ENCODE peak calls at places on chromosomes 16 and 17, in four cellular contexts. X, A, E and Z are unnamed samples.

GRCh38 chr16:55418586-55418985 is 60.4 kb upstream of the MMP2 start:
- DNase-seq in X (no peak), A (peak; percentile 12), E (peak; percentile 20), Z (peak; percentile 15)

GRCh38 chr17:17351901-17352781 is 49.0 kb downstream of the NT5M start:
- DNase-seq in X (peak; percentile 47), A (peak; percentile 55), E (no peak), Z (no peak)

GRCh38 chr17:48100591-48101011 is 677 bp downstream of the CBX1 start:
- DNase-seq in X (peak; percentile 79), A (peak; percentile 62), E (peak; percentile 55), Z (peak; percentile 77)

GRCh38 chr16:70691223-70692129 is 5.6 kb upstream of the MTSS2 start:
- DNase-seq in X (no peak), A (peak; percentile 88), E (no peak), Z (no peak)

GRCh38 chr16:16092925-16093624 is 130.2 kb downstream of the ABCC6 start:
- DNase-seq in X (no peak), A (peak; percentile 48), E (no peak), Z (peak; percentile 4)

GRCh38 chr17:7644768-7645167 is 6.0 kb upstream of the ATP1B2 start:
- DNase-seq in X (no peak), A (no peak), E (no peak), Z (no peak)

GRCh38 chr16:86029131-86029741 is 130.3 kb downstream of the IRF8 start:
- DNase-seq in X (no peak), A (peak; percentile 25), E (no peak), Z (no peak)

GRCh38 chr16:52690468-52690867 is 143.5 kb upstream of the TOX3 start:
- DNase-seq in X (no peak), A (no peak), E (no peak), Z (no peak)

GRCh38 chr16:1014771-1015495 is 33.4 kb downstream of the SOX8 start:
- DNase-seq in X (no peak), A (no peak), E (no peak), Z (no peak)

GRCh38 chr17:42682400-42683384 is at the start of gene CNTNAP1:
- DNase-seq in X (peak; percentile 47), A (peak; percentile 81), E (peak; percentile 48), Z (peak; percentile 63)

GRCh38 chr17:68085751-68086445 is 50.4 kb downstream of the KPNA2 start:
- DNase-seq in X (no peak), A (no peak), E (no peak), Z (no peak)

GRCh38 chr16:69761983-69762842 is at the start of gene WWP2:
- DNase-seq in X (peak; percentile 77), A (peak; percentile 60), E (peak; percentile 35), Z (peak; percentile 80)

GRCh38 chr17:46841561-46842379 is 9.6 kb upstream of the WNT9B start:
- DNase-seq in X (peak; percentile 46), A (peak; percentile 10), E (no peak), Z (no peak)

GRCh38 chr17:19867094-19867653 is 562 bp downstream of the ULK2 start:
- DNase-seq in X (peak; percentile 60), A (peak; percentile 62), E (peak; percentile 35), Z (peak; percentile 64)

GRCh38 chr16:80743772-80744171 is 60.6 kb downstream of the CDYL2 start:
- DNase-seq in X (peak; percentile 7), A (no peak), E (no peak), Z (no peak)

GRCh38 chr16:66581246-66581952 is 2.1 kb downstream of the CMTM2 start:
- DNase-seq in X (no peak), A (no peak), E (no peak), Z (peak; percentile 18)

GRCh38 chr16:85238233-85238647 is 126.0 kb upstream of the CIBAR2 start:
- DNase-seq in X (no peak), A (peak; percentile 91), E (no peak), Z (no peak)

GRCh38 chr16:78443780-78444422 is 344.4 kb downstream of the WWOX start:
- DNase-seq in X (no peak), A (no peak), E (peak; percentile 13), Z (no peak)

GRCh38 chr16:26668026-26668425 is 398.7 kb upstream of the C16orf82 start:
- DNase-seq in X (no peak), A (no peak), E (no peak), Z (no peak)

GRCh38 chr17:7021993-7022778 is 664 bp upstream of the BCL6B start:
- DNase-seq in X (peak; percentile 73), A (peak; percentile 70), E (no peak), Z (peak; percentile 75)

GRCh38 chr16:77833906-77834599 is 45.7 kb downstream of the VAT1L start:
- DNase-seq in X (no peak), A (peak; percentile 93), E (peak; percentile 83), Z (peak; percentile 72)

GRCh38 chr16:56428087-56428486 is 2.7 kb upstream of the AMFR start:
- DNase-seq in X (no peak), A (no peak), E (no peak), Z (no peak)

GRCh38 chr16:65375651-65376050 is 253.8 kb upstream of the CDH11 start:
- DNase-seq in X (peak; percentile 83), A (no peak), E (peak; percentile 92), Z (peak; percentile 28)

GRCh38 chr17:45645330-45645729 is 138.8 kb upstream of the CRHR1 start:
- DNase-seq in X (no peak), A (no peak), E (no peak), Z (no peak)

GRCh38 chr17:9200699-9201359 is 179.5 kb downstream of the NTN1 start:
- DNase-seq in X (no peak), A (no peak), E (no peak), Z (no peak)

GRCh38 chr16:75081179-75081859 is 35.3 kb downstream of the LDHD start:
- DNase-seq in X (no peak), A (no peak), E (no peak), Z (no peak)

GRCh38 chr16:89695875-89696597 is 5.5 kb downstream of the SPATA2L start:
- DNase-seq in X (no peak), A (no peak), E (no peak), Z (no peak)

GRCh38 chr16:3147757-3148104 is 12.9 kb downstream of the ZNF213 start:
- DNase-seq in X (no peak), A (no peak), E (no peak), Z (no peak)

GRCh38 chr16:3150346-3151218 is 15.8 kb downstream of the ZNF213 start:
- DNase-seq in X (peak; percentile 99), A (peak; percentile 96), E (peak; percentile 86), Z (peak; percentile 98)

GRCh38 chr16:3148256-3149192 is 13.7 kb downstream of the ZNF213 start:
- DNase-seq in X (no peak), A (no peak), E (no peak), Z (no peak)

GRCh38 chr16:3149193-3149530 is 14.3 kb downstream of the ZNF213 start:
- DNase-seq in X (no peak), A (no peak), E (no peak), Z (no peak)

GRCh38 chr16:3149630-3150345 is 15.0 kb downstream of the ZNF213 start:
- DNase-seq in X (peak; percentile 44), A (peak; percentile 67), E (peak; percentile 42), Z (peak; percentile 64)
- TF ChIP-seq CTCF in X (peak; percentile 59), A (peak; percentile 43), E (peak; percentile 68), Z (peak; percentile 44)

GRCh38 chr17:29364691-29365090 is 25.5 kb upstream of the TAOK1 start:
- DNase-seq in X (no peak), A (no peak), E (no peak), Z (peak; percentile 33)
- TF ChIP-seq CTCF in X (no peak), A (no peak), E (no peak), Z (no peak)

DNA sequence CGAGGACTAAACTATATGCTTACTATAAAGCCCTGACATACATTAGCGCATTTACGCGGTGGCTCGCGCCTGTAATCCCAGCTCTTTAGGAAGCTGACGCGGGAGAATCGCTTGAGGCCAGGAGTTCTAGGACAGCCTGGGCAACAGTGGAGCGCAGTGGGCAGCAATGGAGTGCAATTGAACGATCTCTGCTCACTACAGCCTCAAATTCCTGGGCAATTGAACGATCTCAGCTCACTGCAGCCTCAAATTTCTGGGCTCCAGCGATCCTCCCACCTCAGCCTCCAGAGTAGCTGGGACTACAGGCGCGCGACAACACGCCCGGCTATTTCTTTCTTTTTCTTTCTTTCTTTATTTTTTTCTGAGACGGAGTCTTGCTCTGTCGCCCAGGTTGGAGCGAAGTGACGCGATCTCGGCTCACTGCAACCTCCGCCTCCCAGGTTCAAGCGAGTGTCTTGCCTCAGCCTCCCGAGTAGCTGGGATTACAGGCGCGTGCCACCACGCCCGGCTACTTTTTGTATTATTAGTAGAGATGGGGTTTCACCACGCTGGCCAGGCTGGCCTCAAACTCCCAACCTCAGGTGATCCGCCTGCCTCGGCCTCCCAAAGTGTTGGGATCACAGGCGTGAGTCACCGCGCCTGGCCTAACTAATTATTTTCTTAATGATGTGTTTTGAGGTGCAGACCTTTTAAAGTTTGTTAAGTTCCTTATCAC is 506 bp upstream of the COG7 start:
- DNase-seq in X (no peak), A (no peak), E (no peak), Z (no peak)
- TF ChIP-seq CTCF in X (no peak), A (no peak), E (no peak), Z (no peak)

GRCh38 chr17:64148017-64148631 is 18.2 kb upstream of the ERN1 start:
- DNase-seq in X (peak; percentile 45), A (peak; percentile 58), E (peak; percentile 11), Z (peak; percentile 55)

GRCh38 chr17:64149196-64149595 is 19.3 kb upstream of the ERN1 start:
- DNase-seq in X (no peak), A (no peak), E (no peak), Z (no peak)

GRCh38 chr17:64150237-64151015 is 20.5 kb upstream of the ERN1 start:
- DNase-seq in X (no peak), A (peak; percentile 57), E (no peak), Z (peak; percentile 73)

GRCh38 chr17:64147110-64148016 is 17.4 kb upstream of the ERN1 start:
- DNase-seq in X (peak; percentile 52), A (peak; percentile 42), E (peak; percentile 55), Z (peak; percentile 55)

DNA sequence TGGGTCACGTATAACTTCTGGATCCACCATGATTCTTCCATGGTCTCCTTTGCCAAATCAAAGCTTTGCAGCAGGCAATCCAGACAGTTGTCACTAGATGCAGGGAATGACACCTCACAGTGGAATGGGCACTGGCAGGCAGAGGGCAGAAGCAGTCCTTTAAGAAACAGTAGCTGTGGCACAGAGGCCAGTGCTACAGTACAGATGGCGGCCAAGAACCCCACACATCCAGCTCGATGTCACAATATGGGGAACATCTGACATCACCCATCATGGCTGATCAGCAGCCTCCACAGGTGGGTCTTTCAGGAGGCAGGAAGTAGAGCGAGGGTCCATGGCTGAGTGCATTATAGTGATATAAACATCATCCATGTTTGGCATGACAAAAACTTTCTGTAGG is 18.8 kb upstream of the ERN1 start:
- DNase-seq in X (peak; percentile 41), A (no peak), E (peak; percentile 20), Z (peak; percentile 60)
- TF ChIP-seq CTCF in X (peak; percentile 52), A (no peak), E (peak; percentile 34), Z (no peak)

DNA sequence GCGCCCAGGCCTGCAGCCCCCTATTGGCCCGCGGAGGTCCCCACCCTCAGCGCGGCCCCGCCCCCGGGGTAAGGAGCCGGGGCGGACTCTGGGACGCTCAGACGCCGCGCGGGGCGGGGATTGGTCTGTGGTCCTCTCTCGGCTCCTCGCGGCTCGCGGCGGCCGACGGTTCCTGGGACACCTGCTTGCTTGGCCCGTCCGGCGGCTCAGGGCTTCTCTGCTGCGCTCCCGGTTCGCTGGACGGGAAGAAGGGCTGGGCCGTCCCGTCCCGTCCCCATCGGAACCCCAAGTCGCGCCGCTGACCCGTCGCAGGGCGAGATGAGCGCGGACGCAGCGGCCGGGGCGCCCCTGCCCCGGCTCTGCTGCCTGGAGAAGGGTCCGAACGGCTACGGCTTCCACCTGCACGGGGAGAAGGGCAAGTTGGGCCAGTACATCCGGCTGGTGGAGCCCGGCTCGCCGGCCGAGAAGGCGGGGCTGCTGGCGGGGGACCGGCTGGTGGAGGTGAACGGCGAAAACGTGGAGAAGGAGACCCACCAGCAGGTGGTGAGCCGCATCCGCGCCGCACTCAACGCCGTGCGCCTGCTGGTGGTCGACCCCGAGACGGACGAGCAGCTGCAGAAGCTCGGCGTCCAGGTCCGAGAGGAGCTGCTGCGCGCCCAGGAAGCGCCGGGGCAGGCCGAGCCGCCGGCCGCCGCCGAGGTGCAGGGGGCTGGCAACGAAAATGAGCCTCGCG is at the start of gene NHERF1:
- DNase-seq in X (peak; percentile 98), A (peak; percentile 87), E (no peak), Z (peak; percentile 94)
- TF ChIP-seq CTCF in X (no peak), A (no peak), E (peak; percentile 32), Z (no peak)